ENCODE peak calls at places on chromosomes 16 and 17, in ten cellular contexts. M, T, V, N, P, L, C, W, D and B are unnamed samples. For H3K4me1, the result is how much of the 10 kb centered on the place peaks cover.

GRCh38 chr17:28338056-28338768 is 2.7 kb downstream of the TNFAIP1 start:
- DNase-seq in L (no peak), V (no peak), P (no peak), T (no peak), N (no peak), D (no peak), W (no peak), C (no peak), M (no peak), B (no peak)

GRCh38 chr17:43907425-43907981 is at the start of gene MPP2:
- DNase-seq in N (peak), T (peak), V (peak), L (peak), C (no peak), P (peak), W (peak), M (peak), D (peak), B (peak)

GRCh38 chr17:8056232-8056975 is 17.5 kb downstream of the ALOX15B start:
- DNase-seq in W (no peak), M (no peak), C (no peak), V (no peak), P (no peak), N (peak), T (peak), L (peak), D (peak), B (no peak)

GRCh38 chr16:46727184-46727583 is 21.0 kb downstream of the MYLK3 start:
- DNase-seq in V (no peak), T (no peak), M (no peak), W (no peak), D (no peak), L (no peak), C (no peak), N (no peak), P (no peak), B (no peak)

GRCh38 chr17:37090941-37091340 is 142.2 kb downstream of the AATF start:
- DNase-seq in C (no peak), N (no peak), T (no peak), W (no peak), V (no peak), D (no peak), L (no peak), P (no peak), M (no peak), B (no peak)

GRCh38 chr17:27654654-27655524 is 23.9 kb downstream of the LGALS9 start:
- DNase-seq in L (peak), C (peak), P (peak), D (peak), V (peak), T (peak), W (peak), N (peak), M (no peak), B (peak)

GRCh38 chr17:46191332-46192210 is 1.7 kb downstream of the KANSL1 start:
- DNase-seq in L (peak), W (peak), D (peak), V (no peak), M (no peak), N (no peak), T (no peak), C (no peak), P (peak), B (peak)

GRCh38 chr16:79776243-79776884 is 175.8 kb upstream of the MAF start:
- DNase-seq in M (no peak), P (no peak), D (no peak), V (peak), N (peak), W (no peak), C (no peak), T (no peak), L (peak), B (no peak)

GRCh38 chr17:45230787-45231480 is 9.2 kb downstream of the FMNL1 start:
- DNase-seq in M (no peak), W (peak), N (peak), D (no peak), C (no peak), P (peak), T (no peak), L (no peak), V (no peak), B (no peak)

GRCh38 chr17:63185420-63185819 is 219.4 kb downstream of the TANC2 start:
- DNase-seq in M (no peak), N (no peak), T (no peak), P (no peak), V (no peak), D (no peak), W (no peak), L (no peak), C (no peak), B (no peak)

GRCh38 chr17:49987681-49988441 is 7.2 kb downstream of the DLX3 start:
- DNase-seq in M (no peak), D (no peak), V (no peak), N (no peak), P (peak), W (peak), T (no peak), L (no peak), C (no peak), B (no peak)

GRCh38 chr17:43787728-43788127 is 7.5 kb downstream of the CFAP97D1 start:
- DNase-seq in V (no peak), P (no peak), C (no peak), W (no peak), N (no peak), L (no peak), M (no peak), D (no peak), T (no peak), B (no peak)

GRCh38 chr17:64051153-64051552 is 30.7 kb upstream of the ICAM2 start:
- DNase-seq in T (no peak), W (no peak), P (no peak), D (no peak), N (peak), L (no peak), C (no peak), V (no peak), M (no peak), B (no peak)

GRCh38 chr16:49763826-49764225 is 92.1 kb downstream of the ZNF423 start:
- DNase-seq in D (no peak), T (no peak), N (no peak), W (no peak), V (no peak), L (no peak), P (no peak), C (no peak), M (no peak), B (no peak)

GRCh38 chr16:12235110-12235509 is 258.6 kb downstream of the SNX29 start:
- DNase-seq in D (no peak), W (no peak), C (no peak), P (no peak), T (no peak), N (no peak), V (no peak), L (no peak), M (no peak), B (no peak)

GRCh38 chr17:11467639-11468038 is 130.6 kb upstream of the DNAH9 start:
- DNase-seq in D (no peak), M (peak), L (no peak), T (no peak), W (no peak), N (no peak), P (no peak), C (no peak), V (no peak), B (no peak)

GRCh38 chr16:81639931-81640680 is 139.0 kb upstream of the PLCG2 start:
- DNase-seq in V (no peak), T (no peak), L (no peak), D (no peak), W (no peak), C (no peak), N (no peak), P (no peak), M (no peak), B (no peak)

GRCh38 chr17:1469231-1469852 is 13.3 kb upstream of the CRK start:
- DNase-seq in C (no peak), V (no peak), M (no peak), D (no peak), W (peak), P (no peak), T (no peak), L (no peak), N (no peak), B (no peak)

GRCh38 chr17:1783834-1784611 is 22.2 kb downstream of the SERPINF1 start:
- DNase-seq in D (peak), T (peak), M (peak), N (peak), C (no peak), P (peak), V (peak), W (peak), L (peak), B (peak)

GRCh38 chr16:81275795-81276194 is 37.3 kb downstream of the BCO1 start:
- DNase-seq in W (no peak), C (no peak), N (no peak), T (peak), P (no peak), L (peak), V (no peak), D (no peak), M (no peak), B (no peak)

GRCh38 chr17:50396261-50397110 is 837 bp downstream of the LRRC59 start:
- DNase-seq in V (peak), D (peak), L (peak), M (no peak), C (no peak), N (peak), W (peak), T (peak), P (peak), B (no peak)

GRCh38 chr16:6193718-6194117 is 1096.1 kb upstream of the EEF2KMT start:
- DNase-seq in L (no peak), C (peak), T (no peak), M (no peak), D (peak), N (no peak), P (no peak), V (no peak), W (no peak), B (no peak)

DNA sequence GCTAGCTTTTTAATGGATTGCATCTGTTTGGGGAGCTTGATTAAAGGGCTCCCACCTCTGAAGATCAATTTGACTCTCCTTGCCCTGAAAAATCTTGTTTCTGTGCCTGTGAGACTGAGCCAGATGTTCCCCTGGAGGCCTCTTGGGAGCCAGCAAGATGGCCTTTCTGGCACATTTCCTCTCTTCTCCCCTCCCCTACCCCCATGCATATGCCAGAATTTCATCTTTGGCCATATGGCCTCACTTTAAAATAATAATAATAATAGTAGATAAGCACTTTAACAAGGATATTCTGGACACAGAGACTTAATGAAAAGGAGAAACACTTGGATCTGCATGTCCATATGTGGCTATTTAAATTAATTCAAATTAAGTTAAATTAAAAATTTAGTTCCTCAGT is 144.1 kb upstream of the CES5A start:
- DNase-seq in W (no peak), C (no peak), T (no peak), V (no peak), L (no peak), D (no peak), P (peak), M (no peak), N (no peak), B (no peak)
- TF ChIP-seq EP300 in W (no peak), C (no peak), T (no peak), V (no peak), L (no peak), D (no peak), P (no peak), M (no peak), N (no peak), B (no peak)

GRCh38 chr17:68383443-68384321 is 73.6 kb downstream of the WIPI1 start:
- DNase-seq in N (peak), C (no peak), T (no peak), W (peak), V (peak), D (peak), M (no peak), L (no peak), P (no peak), B (no peak)
- H3K4me1 ChIP-seq in N (under half), C (under half), T (under half), W (under half), V (under half), D (half or more), M (under half), L (under half), P (under half), B (under half)

DNA sequence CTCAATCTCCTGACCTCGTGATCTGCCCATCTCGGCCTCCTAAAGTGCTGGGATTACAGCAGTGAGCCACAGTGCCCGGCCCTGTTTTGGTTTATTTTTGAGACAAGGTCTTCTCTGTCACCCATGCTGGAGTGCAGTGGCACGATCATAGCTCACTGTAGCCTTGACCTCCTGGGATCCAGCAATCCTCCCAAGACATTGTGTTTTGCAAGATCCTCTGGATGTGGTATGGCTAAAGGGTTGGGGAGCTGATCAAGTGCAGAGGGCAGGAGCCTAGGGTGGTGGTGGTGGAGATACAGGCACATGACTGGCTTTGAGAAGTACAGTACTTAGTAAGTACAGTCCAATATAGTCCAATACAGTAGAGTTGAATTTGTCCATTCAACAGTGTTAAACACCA is 16.6 kb upstream of the TNS4 start:
- DNase-seq in C (no peak), M (no peak), N (peak), D (no peak), V (no peak), L (no peak), P (no peak), T (no peak), W (peak), B (no peak)
- H3K4me3 ChIP-seq in C (no peak), M (no peak), N (no peak), D (no peak), V (no peak), L (no peak), P (no peak), T (no peak), W (no peak), B (no peak)

DNA sequence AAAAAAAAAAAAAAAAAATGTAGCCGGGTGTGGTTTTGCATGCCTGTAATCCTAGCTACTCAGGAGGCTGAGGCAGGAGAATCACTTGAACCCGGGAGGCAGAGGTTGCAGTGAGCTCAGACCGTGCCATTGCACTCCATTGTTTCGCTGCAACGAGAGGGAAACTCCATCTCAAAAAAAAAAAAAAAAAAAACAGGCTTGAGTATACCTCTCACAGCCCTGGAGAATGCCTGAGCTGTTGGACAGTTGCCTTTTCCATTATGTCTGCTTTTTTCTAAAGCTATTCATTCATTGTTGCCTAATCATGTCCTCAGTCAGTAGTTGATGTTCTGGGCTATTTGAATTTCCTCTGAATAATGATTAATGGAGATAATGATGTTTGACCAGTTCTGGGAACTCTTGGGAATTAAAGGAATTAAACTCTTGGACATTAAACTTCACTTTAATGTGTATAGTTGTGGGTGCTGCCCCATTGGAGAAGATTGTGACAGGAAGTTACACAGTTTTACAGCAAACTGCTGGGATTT is 11.8 kb downstream of the HMOX2 start:
- DNase-seq in L (no peak), C (no peak), M (no peak), T (peak), N (no peak), V (no peak), P (no peak), W (no peak), D (no peak), B (no peak)
- TF ChIP-seq EP300 in L (no peak), C (no peak), M (no peak), T (no peak), N (no peak), V (no peak), P (no peak), W (no peak), D (no peak), B (no peak)

DNA sequence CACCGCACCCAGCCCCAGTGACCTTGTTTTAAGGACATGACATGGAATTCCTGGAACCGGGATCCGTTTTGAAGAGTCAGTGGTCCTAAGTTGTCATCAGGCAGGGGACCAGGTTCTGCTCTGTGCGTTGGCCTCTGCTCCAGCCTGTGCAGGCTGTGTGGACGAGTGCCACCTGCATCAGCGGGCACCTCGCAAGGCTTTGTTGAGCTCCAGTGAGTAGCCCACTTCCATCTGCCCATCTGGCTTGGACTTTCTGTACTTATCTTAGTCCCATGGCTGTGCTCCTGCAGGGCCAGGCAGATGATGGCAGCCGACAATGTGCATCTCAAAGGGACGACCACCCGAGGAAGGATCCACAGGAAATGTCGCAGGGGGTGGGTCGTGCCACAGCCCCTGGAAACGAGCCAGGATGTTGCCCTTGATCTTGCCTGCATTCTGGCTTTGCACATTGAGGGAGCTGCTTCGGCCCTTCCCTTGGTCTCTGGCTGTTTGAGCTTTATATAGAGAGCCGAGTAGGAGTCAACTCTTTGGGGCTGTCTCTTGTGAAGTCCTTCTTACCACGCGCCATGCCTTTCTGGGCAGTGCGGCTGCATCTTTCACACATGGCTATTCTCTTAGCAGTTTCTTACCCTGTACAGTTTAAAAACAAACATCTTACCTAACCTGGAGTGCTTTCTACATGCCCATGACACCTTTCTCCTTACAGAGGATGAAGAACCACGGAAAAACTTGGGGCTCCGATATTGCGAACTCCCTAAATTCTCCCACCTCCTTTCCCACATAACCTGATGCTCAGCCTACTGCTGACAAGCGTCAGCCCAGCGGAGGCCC is 18.3 kb downstream of the KIAA0513 start:
- DNase-seq in M (no peak), C (no peak), T (no peak), V (no peak), W (no peak), P (no peak), N (no peak), L (no peak), D (no peak), B (no peak)
- H3K4me1 ChIP-seq in M (under half), C (under half), T (half or more), V (under half), W (under half), P (under half), N (under half), L (under half), D (under half), B (under half)